ENCODE peak calls at places on chromosomes 2 and 18, in eight cellular contexts. E, J, T, H, R, W, I and Q are unnamed samples.

GRCh38 chr2:29117636-29118303 is 2.6 kb downstream of the CLIP4 start:
- DNase-seq in E (no peak), J (no peak), T (no peak), H (no peak), R (no peak), W (no peak), I (no peak), Q (no peak)

GRCh38 chr2:50782543-50782942 is 249.4 kb downstream of the NRXN1 start:
- DNase-seq in E (no peak), J (no peak), T (peak), H (no peak), R (no peak), W (no peak), I (no peak), Q (no peak)

GRCh38 chr18:3405713-3406112 is 44.3 kb upstream of the TGIF1 start:
- DNase-seq in E (no peak), J (no peak), T (no peak), H (no peak), R (no peak), W (no peak), I (no peak), Q (no peak)

GRCh38 chr2:62038980-62039771 is 133.7 kb downstream of the COMMD1 start:
- DNase-seq in E (peak), J (no peak), T (no peak), H (no peak), R (peak), W (peak), I (no peak), Q (no peak)

GRCh38 chr2:1505031-1505441 is 91.8 kb downstream of the TPO start:
- DNase-seq in E (no peak), J (no peak), T (no peak), H (no peak), R (no peak), W (no peak), I (no peak), Q (no peak)

GRCh38 chr2:121019756-121020155 is 265.2 kb downstream of the TFCP2L1 start:
- DNase-seq in E (no peak), J (no peak), T (no peak), H (no peak), R (no peak), W (no peak), I (no peak), Q (no peak)

GRCh38 chr2:33222309-33222708 is 254.1 kb upstream of the RASGRP3 start:
- DNase-seq in E (no peak), J (no peak), T (no peak), H (no peak), R (no peak), W (no peak), I (no peak), Q (no peak)

GRCh38 chr2:37349376-37349775 is 4.9 kb downstream of the QPCT start:
- DNase-seq in E (no peak), J (no peak), T (no peak), H (no peak), R (no peak), W (no peak), I (no peak), Q (no peak)

GRCh38 chr18:49625021-49625691 is 63.3 kb downstream of the LIPG start:
- DNase-seq in E (no peak), J (no peak), T (no peak), H (no peak), R (no peak), W (no peak), I (no peak), Q (no peak)

GRCh38 chr2:102159295-102159694 is 16.7 kb downstream of the IL1R1 start:
- DNase-seq in E (no peak), J (no peak), T (no peak), H (no peak), R (no peak), W (no peak), I (no peak), Q (no peak)

GRCh38 chr2:234128606-234129005 is 78.1 kb downstream of the SPP2 start:
- DNase-seq in E (no peak), J (no peak), T (no peak), H (no peak), R (no peak), W (no peak), I (no peak), Q (no peak)

GRCh38 chr2:221049950-221050349 is 522.2 kb downstream of the EPHA4 start:
- DNase-seq in E (no peak), J (no peak), T (no peak), H (no peak), R (no peak), W (no peak), I (no peak), Q (no peak)